ENCODE peak calls at places on chromosomes 12 and 14, in four cellular contexts. One of them, this sample, is unnamed.

GRCh38 chr12:28107679-28108078 is 82.6 kb upstream of the CCDC91 start:
- DNase-seq in activated gamma-delta T cell treated with anti-CD3 and anti-CD28 coated beads, Interleukin-2, amount 50 U/mL, for 16 hours: no peak
- DNase-seq in HTR-8/SVneo: no peak
- DNase-seq in upper lobe of right lung: no peak
- DNase-seq in this sample: no peak

GRCh38 chr12:46209914-46210834 is 58.7 kb downstream of the SLC38A1 start:
- DNase-seq in activated gamma-delta T cell treated with anti-CD3 and anti-CD28 coated beads, Interleukin-2, amount 50 U/mL, for 16 hours: peak
- DNase-seq in HTR-8/SVneo: no peak
- DNase-seq in upper lobe of right lung: peak
- DNase-seq in this sample: no peak

GRCh38 chr12:94172973-94173372 is 24.6 kb downstream of the PLXNC1 start:
- DNase-seq in activated gamma-delta T cell treated with anti-CD3 and anti-CD28 coated beads, Interleukin-2, amount 50 U/mL, for 16 hours: no peak
- DNase-seq in HTR-8/SVneo: peak
- DNase-seq in upper lobe of right lung: no peak
- DNase-seq in this sample: no peak

GRCh38 chr14:23575086-23575485 is 3.5 kb downstream of the JPH4 start:
- DNase-seq in activated gamma-delta T cell treated with anti-CD3 and anti-CD28 coated beads, Interleukin-2, amount 50 U/mL, for 16 hours: no peak
- DNase-seq in HTR-8/SVneo: no peak
- DNase-seq in upper lobe of right lung: no peak
- DNase-seq in this sample: no peak

GRCh38 chr12:62259311-62259992 is 752 bp upstream of the USP15 start:
- DNase-seq in activated gamma-delta T cell treated with anti-CD3 and anti-CD28 coated beads, Interleukin-2, amount 50 U/mL, for 16 hours: no peak
- DNase-seq in HTR-8/SVneo: no peak
- DNase-seq in upper lobe of right lung: no peak
- DNase-seq in this sample: no peak

GRCh38 chr12:96249196-96250118 is 55.3 kb downstream of the ELK3 start:
- DNase-seq in activated gamma-delta T cell treated with anti-CD3 and anti-CD28 coated beads, Interleukin-2, amount 50 U/mL, for 16 hours: no peak
- DNase-seq in HTR-8/SVneo: no peak
- DNase-seq in upper lobe of right lung: no peak
- DNase-seq in this sample: no peak

GRCh38 chr14:105138021-105138541 is 30.5 kb downstream of the JAG2 start:
- DNase-seq in activated gamma-delta T cell treated with anti-CD3 and anti-CD28 coated beads, Interleukin-2, amount 50 U/mL, for 16 hours: no peak
- DNase-seq in HTR-8/SVneo: no peak
- DNase-seq in upper lobe of right lung: peak
- DNase-seq in this sample: no peak

GRCh38 chr14:38078393-38078792 is 129.3 kb upstream of the SSTR1 start:
- DNase-seq in activated gamma-delta T cell treated with anti-CD3 and anti-CD28 coated beads, Interleukin-2, amount 50 U/mL, for 16 hours: peak
- DNase-seq in HTR-8/SVneo: no peak
- DNase-seq in upper lobe of right lung: no peak
- DNase-seq in this sample: peak

GRCh38 chr14:99157676-99158075 is 114.3 kb downstream of the BCL11B start:
- DNase-seq in activated gamma-delta T cell treated with anti-CD3 and anti-CD28 coated beads, Interleukin-2, amount 50 U/mL, for 16 hours: no peak
- DNase-seq in HTR-8/SVneo: no peak
- DNase-seq in upper lobe of right lung: no peak
- DNase-seq in this sample: no peak

GRCh38 chr14:53783256-53783655 is 173.4 kb downstream of the BMP4 start:
- DNase-seq in activated gamma-delta T cell treated with anti-CD3 and anti-CD28 coated beads, Interleukin-2, amount 50 U/mL, for 16 hours: no peak
- DNase-seq in HTR-8/SVneo: no peak
- DNase-seq in upper lobe of right lung: no peak
- DNase-seq in this sample: no peak

GRCh38 chr12:111764120-111764821 is 2.5 kb upstream of the ALDH2 start:
- DNase-seq in activated gamma-delta T cell treated with anti-CD3 and anti-CD28 coated beads, Interleukin-2, amount 50 U/mL, for 16 hours: no peak
- DNase-seq in HTR-8/SVneo: no peak
- DNase-seq in upper lobe of right lung: no peak
- DNase-seq in this sample: no peak

GRCh38 chr14:65035049-65035448 is 48.4 kb downstream of the FNTB start:
- DNase-seq in activated gamma-delta T cell treated with anti-CD3 and anti-CD28 coated beads, Interleukin-2, amount 50 U/mL, for 16 hours: no peak
- DNase-seq in HTR-8/SVneo: no peak
- DNase-seq in upper lobe of right lung: peak
- DNase-seq in this sample: no peak

GRCh38 chr12:3752741-3753486 is at the start of gene CRACR2A:
- DNase-seq in activated gamma-delta T cell treated with anti-CD3 and anti-CD28 coated beads, Interleukin-2, amount 50 U/mL, for 16 hours: peak
- DNase-seq in HTR-8/SVneo: peak
- DNase-seq in upper lobe of right lung: peak
- DNase-seq in this sample: peak

This sample was measured in stimulated activated effector memory CD8-positive, alpha-beta T cell treated with anti-CD3 and anti-CD28 coated beads, Interleukin-12 subunit alpha, Interleukin-12 subunit beta, amount 100 ng/mL, for 72 hours.